ENCODE peak calls at places on chromosomes 7 and 10, in ten cellular contexts. P, H, B, L, X, C, O, Z, Y and E are unnamed samples.

GRCh38 chr7:14740606-14741005 is 161.9 kb downstream of the DGKB start:
- DNase-seq in B (no peak), H (no peak), Z (no peak), C (no peak), O (no peak), Y (no peak), X (no peak), P (no peak), L (no peak), E (no peak)

GRCh38 chr10:126063353-126063791 is 167.0 kb downstream of the FANK1 start:
- DNase-seq in X (peak), O (peak), Y (no peak), L (peak), C (peak), Z (no peak), H (no peak), P (no peak), B (peak), E (no peak)

GRCh38 chr7:132614428-132615076 is 38.3 kb upstream of the PLXNA4 start:
- DNase-seq in L (peak), H (no peak), P (peak), Z (no peak), Y (no peak), X (no peak), O (no peak), C (peak), B (peak), E (peak)

GRCh38 chr10:131177431-131178327 is 133.8 kb downstream of the TCERG1L start:
- DNase-seq in Z (no peak), C (no peak), B (no peak), H (no peak), O (no peak), X (no peak), L (no peak), P (no peak), Y (peak), E (no peak)

GRCh38 chr10:130902471-130902870 is 409.1 kb downstream of the TCERG1L start:
- DNase-seq in B (no peak), Y (no peak), C (no peak), X (no peak), P (no peak), O (no peak), L (no peak), H (no peak), Z (no peak), E (no peak)

GRCh38 chr7:77806425-77806824 is 7.9 kb downstream of the PHTF2 start:
- DNase-seq in Y (no peak), L (no peak), B (no peak), P (no peak), O (no peak), H (no peak), X (no peak), C (no peak), Z (no peak), E (no peak)

GRCh38 chr10:111199587-111199986 is 122.8 kb downstream of the ADRA2A start:
- DNase-seq in X (no peak), L (no peak), B (no peak), H (no peak), Z (no peak), O (no peak), C (no peak), P (no peak), Y (no peak), E (no peak)

GRCh38 chr10:62244785-62245595 is 23.7 kb downstream of the RTKN2 start:
- DNase-seq in C (peak), P (peak), O (peak), H (peak), Z (peak), B (peak), Y (no peak), X (peak), L (peak), E (peak)

GRCh38 chr10:116748041-116748440 is 5.7 kb upstream of the HSPA12A start:
- DNase-seq in C (peak), Y (no peak), O (peak), L (peak), Z (no peak), P (no peak), B (peak), X (peak), H (no peak), E (no peak)

GRCh38 chr10:116708386-116708785 is 34.0 kb downstream of the HSPA12A start:
- DNase-seq in Y (no peak), L (peak), Z (no peak), H (no peak), O (peak), B (no peak), X (peak), C (peak), P (no peak), E (no peak)

GRCh38 chr10:129219364-129219763 is 247.7 kb upstream of the MGMT start:
- DNase-seq in X (no peak), H (no peak), L (no peak), Z (no peak), Y (no peak), C (no peak), B (no peak), O (no peak), P (no peak), E (no peak)

GRCh38 chr7:94655562-94655883 is 410 bp downstream of the SGCE start:
- DNase-seq in Y (no peak), Z (no peak), H (no peak), X (no peak), C (no peak), B (no peak), O (no peak), P (no peak), L (peak), E (peak)

GRCh38 chr10:29081971-29082699 is 206.7 kb upstream of the LYZL1 start:
- DNase-seq in L (no peak), X (no peak), H (no peak), Z (no peak), Y (no peak), P (peak), C (no peak), O (no peak), B (no peak), E (no peak)

GRCh38 chr10:50279489-50279888 is 28.2 kb upstream of the ASAH2 start:
- DNase-seq in H (no peak), O (no peak), L (no peak), Z (no peak), Y (no peak), B (no peak), X (peak), C (peak), P (no peak), E (peak)

GRCh38 chr7:45699726-45700390 is 125.7 kb downstream of the ADCY1 start:
- DNase-seq in H (no peak), L (no peak), P (no peak), B (no peak), O (no peak), C (no peak), Y (no peak), X (no peak), Z (no peak), E (no peak)

GRCh38 chr10:129787557-129787956 is 176.5 kb downstream of the EBF3 start:
- DNase-seq in C (no peak), Y (no peak), X (no peak), Z (no peak), H (no peak), L (no peak), O (no peak), B (no peak), P (no peak), E (no peak)

GRCh38 chr7:27723086-27723485 is 16.9 kb upstream of the TAX1BP1 start:
- DNase-seq in C (no peak), O (no peak), H (no peak), L (peak), Z (no peak), P (no peak), X (peak), B (peak), Y (no peak), E (peak)

GRCh38 chr7:89607797-89608196 is 546.5 kb upstream of the STEAP1 start:
- DNase-seq in Z (no peak), B (no peak), P (no peak), O (no peak), C (no peak), Y (no peak), L (no peak), H (peak), X (no peak), E (no peak)

GRCh38 chr10:65501259-65501658 is 1424.6 kb upstream of the LRRTM3 start:
- DNase-seq in P (no peak), O (no peak), L (no peak), Z (no peak), X (no peak), C (no peak), Y (no peak), H (no peak), B (no peak), E (no peak)

GRCh38 chr7:50655490-50655889 is 90.3 kb upstream of the DDC start:
- DNase-seq in B (no peak), H (no peak), Y (no peak), O (no peak), C (no peak), P (no peak), Z (no peak), X (no peak), L (no peak), E (no peak)

GRCh38 chr7:143331179-143331825 is 15.4 kb downstream of the CLCN1 start:
- DNase-seq in H (no peak), P (no peak), O (peak), X (peak), Y (no peak), C (peak), B (peak), Z (no peak), L (peak), E (no peak)

GRCh38 chr10:70364001-70364771 is 18.2 kb downstream of the LRRC20 start:
- DNase-seq in P (peak), C (peak), B (peak), X (peak), H (peak), Z (peak), O (peak), Y (peak), L (peak), E (peak)

GRCh38 chr10:43782814-43783213 is 134.1 kb upstream of the ZNF32 start:
- DNase-seq in L (no peak), Z (no peak), X (no peak), Y (no peak), H (no peak), P (no peak), O (no peak), B (no peak), C (no peak), E (no peak)

GRCh38 chr10:43123361-43124093 is 14.7 kb upstream of the CSGALNACT2 start:
- DNase-seq in O (no peak), X (no peak), C (no peak), L (no peak), B (no peak), Z (no peak), P (no peak), Y (no peak), H (no peak), E (no peak)

GRCh38 chr7:43735403-43735801 is 6.1 kb upstream of the COA1 start:
- DNase-seq in P (no peak), B (no peak), X (no peak), C (no peak), O (no peak), H (no peak), Z (no peak), L (no peak), Y (no peak), E (no peak)

GRCh38 chr7:4744391-4745264 is 30.8 kb upstream of the AP5Z1 start:
- DNase-seq in Z (peak), H (peak), L (peak), O (peak), P (peak), B (peak), Y (peak), X (peak), C (peak), E (peak)

GRCh38 chr7:79531116-79531515 is 77.6 kb upstream of the MAGI2 start:
- DNase-seq in L (no peak), Z (peak), X (no peak), C (no peak), O (no peak), Y (no peak), P (no peak), H (no peak), B (peak), E (no peak)

GRCh38 chr7:77327932-77328628 is 88.1 kb downstream of the GSAP start:
- DNase-seq in C (no peak), X (peak), H (no peak), Z (no peak), L (no peak), B (peak), Y (peak), P (no peak), O (no peak), E (no peak)

GRCh38 chr10:42753126-42753506 is 29.5 kb upstream of the BMS1 start:
- DNase-seq in Y (peak), P (peak), C (peak), B (peak), X (no peak), Z (peak), L (peak), H (peak), O (peak), E (peak)

GRCh38 chr7:84985073-84985784 is 201.6 kb downstream of the SEMA3D start:
- DNase-seq in B (no peak), Y (no peak), L (peak), Z (no peak), O (peak), P (no peak), X (no peak), H (no peak), C (no peak), E (no peak)

GRCh38 chr10:7471720-7472367 is 61.0 kb upstream of the SFMBT2 start:
- DNase-seq in O (no peak), Y (no peak), H (no peak), B (no peak), C (no peak), Z (no peak), P (no peak), L (no peak), X (no peak), E (no peak)

GRCh38 chr7:371119-371778 is 81.3 kb downstream of the FOXL3 start:
- DNase-seq in Y (no peak), C (no peak), L (no peak), H (no peak), O (no peak), P (no peak), Z (no peak), X (no peak), B (peak), E (no peak)